ENCODE peak calls at places on chromosomes 2 and 18, in five cellular contexts. One of them, this sample, is unnamed.

GRCh38 chr2:47656715-47657600 is 126.0 kb upstream of the MSH6 start:
- DNase-seq in GM23338: no peak
- DNase-seq in tibial artery: no peak
- DNase-seq in thoracic aorta: no peak
- DNase-seq in mammary epithelial cell: peak; percentile 55
- DNase-seq in this sample: peak; percentile 13

GRCh38 chr2:119338826-119339561 is 27.6 kb downstream of the C2orf76 start:
- DNase-seq in GM23338: no peak
- DNase-seq in tibial artery: no peak
- DNase-seq in thoracic aorta: no peak
- DNase-seq in mammary epithelial cell: no peak
- DNase-seq in this sample: no peak

GRCh38 chr18:910247-910646 is 5.6 kb downstream of the ADCYAP1 start:
- DNase-seq in GM23338: no peak
- DNase-seq in tibial artery: no peak
- DNase-seq in thoracic aorta: no peak
- DNase-seq in mammary epithelial cell: no peak
- DNase-seq in this sample: no peak

GRCh38 chr2:121866789-121867188 is 111.3 kb downstream of the TSN start:
- DNase-seq in GM23338: no peak
- DNase-seq in tibial artery: no peak
- DNase-seq in thoracic aorta: no peak
- DNase-seq in mammary epithelial cell: no peak
- DNase-seq in this sample: peak; percentile 72

GRCh38 chr2:135093685-135094340 is 41.7 kb downstream of the RAB3GAP1 start:
- DNase-seq in GM23338: no peak
- DNase-seq in tibial artery: no peak
- DNase-seq in thoracic aorta: no peak
- DNase-seq in mammary epithelial cell: no peak
- DNase-seq in this sample: no peak

GRCh38 chr18:62187543-62188378 is 706 bp downstream of the RELCH start:
- DNase-seq in GM23338: peak; percentile 68
- DNase-seq in tibial artery: peak; percentile 65
- DNase-seq in thoracic aorta: no peak
- DNase-seq in mammary epithelial cell: peak; percentile 33
- DNase-seq in this sample: peak; percentile 73

GRCh38 chr2:71790261-71791038 is 337.1 kb downstream of the DYSF start:
- DNase-seq in GM23338: no peak
- DNase-seq in tibial artery: peak; percentile 43
- DNase-seq in thoracic aorta: no peak
- DNase-seq in mammary epithelial cell: no peak
- DNase-seq in this sample: no peak

GRCh38 chr18:60469396-60469795 is 96.8 kb upstream of the MC4R start:
- DNase-seq in GM23338: no peak
- DNase-seq in tibial artery: no peak
- DNase-seq in thoracic aorta: no peak
- DNase-seq in mammary epithelial cell: no peak
- DNase-seq in this sample: peak; percentile 9

GRCh38 chr18:62576858-62577512 is 54.2 kb downstream of the ZCCHC2 start:
- DNase-seq in GM23338: no peak
- DNase-seq in tibial artery: no peak
- DNase-seq in thoracic aorta: no peak
- DNase-seq in mammary epithelial cell: no peak
- DNase-seq in this sample: no peak

GRCh38 chr2:152335016-152335850 is at the start of gene FMNL2:
- DNase-seq in GM23338: peak; percentile 95
- DNase-seq in tibial artery: peak; percentile 93
- DNase-seq in thoracic aorta: peak; percentile 45
- DNase-seq in mammary epithelial cell: peak; percentile 83
- DNase-seq in this sample: peak; percentile 89

GRCh38 chr2:73935641-73936040 is 9.0 kb downstream of the DGUOK start:
- DNase-seq in GM23338: no peak
- DNase-seq in tibial artery: no peak
- DNase-seq in thoracic aorta: no peak
- DNase-seq in mammary epithelial cell: no peak
- DNase-seq in this sample: peak; percentile 36

GRCh38 chr2:226797289-226797988 is 2.2 kb downstream of the IRS1 start:
- DNase-seq in GM23338: no peak
- DNase-seq in tibial artery: peak; percentile 66
- DNase-seq in thoracic aorta: no peak
- DNase-seq in mammary epithelial cell: no peak
- DNase-seq in this sample: peak; percentile 86

GRCh38 chr2:237715459-237715947 is 83.1 kb upstream of the RBM44 start:
- DNase-seq in GM23338: no peak
- DNase-seq in tibial artery: peak; percentile 67
- DNase-seq in thoracic aorta: no peak
- DNase-seq in mammary epithelial cell: no peak
- DNase-seq in this sample: no peak
- H3K4me1 ChIP-seq in GM23338: peaks cover 43% of the 10 kb centered on the region
- H3K4me1 ChIP-seq in tibial artery: peaks cover 33% of the 10 kb centered on the region
- H3K4me1 ChIP-seq in thoracic aorta: peaks cover 48% of the 10 kb centered on the region
- H3K4me1 ChIP-seq in mammary epithelial cell: peaks cover 9% of the 10 kb centered on the region
- H3K4me1 ChIP-seq in this sample: peaks cover 35% of the 10 kb centered on the region

DNA sequence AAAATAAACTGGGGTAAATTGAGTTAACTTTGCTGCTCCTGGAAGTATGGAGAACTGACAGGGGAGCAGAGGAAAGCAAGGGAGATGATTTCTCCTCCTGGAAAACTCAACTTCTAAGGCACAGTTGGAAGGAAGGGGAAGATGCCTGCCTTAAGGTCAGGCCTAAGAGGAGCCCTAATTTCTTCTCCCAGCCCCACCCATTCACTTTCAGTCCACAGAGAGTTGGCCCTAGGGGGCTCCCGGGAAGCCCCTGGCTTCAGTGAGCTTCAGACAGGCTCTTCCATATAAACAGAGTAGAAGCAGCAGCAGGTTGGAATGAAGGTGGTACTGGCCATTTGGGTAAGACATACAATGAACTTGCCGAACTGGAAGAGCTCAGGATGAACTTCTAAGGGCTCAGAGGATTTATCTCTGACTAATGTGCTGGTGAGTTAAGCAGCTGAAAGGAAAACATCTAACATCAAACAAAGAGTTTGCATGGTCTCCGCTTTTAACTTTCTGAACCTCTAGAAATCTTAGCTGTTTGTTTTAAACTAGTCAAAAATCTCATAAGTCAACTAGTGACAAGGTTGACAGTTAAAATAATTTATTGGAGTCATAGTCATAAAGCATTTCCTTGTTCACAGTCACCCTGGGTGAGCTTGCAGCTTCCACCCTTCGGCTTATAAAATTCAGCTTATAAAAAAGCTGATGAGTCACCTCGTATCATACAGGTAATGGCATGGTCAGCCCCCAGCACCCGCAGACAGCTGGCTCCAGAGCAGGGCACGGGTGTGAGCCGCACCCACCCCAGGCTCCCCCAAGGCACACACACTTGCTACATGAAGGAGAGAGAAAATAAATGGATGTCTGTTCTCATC is 9.8 kb downstream of the MALL start:
- DNase-seq in GM23338: no peak
- DNase-seq in tibial artery: no peak
- DNase-seq in thoracic aorta: no peak
- DNase-seq in mammary epithelial cell: peak; percentile 96
- DNase-seq in this sample: peak; percentile 77
- H3K4me1 ChIP-seq in GM23338: no peaks in the 10 kb centered on the region
- H3K4me1 ChIP-seq in tibial artery: peaks cover 29% of the 10 kb centered on the region
- H3K4me1 ChIP-seq in thoracic aorta: peaks cover 47% of the 10 kb centered on the region
- H3K4me1 ChIP-seq in mammary epithelial cell: peaks cover 71% of the 10 kb centered on the region
- H3K4me1 ChIP-seq in this sample: peaks cover 52% of the 10 kb centered on the region

GRCh38 chr2:112684415-112684775 is 36.4 kb upstream of the NT5DC4 start:
- DNase-seq in GM23338: no peak
- DNase-seq in tibial artery: no peak
- DNase-seq in thoracic aorta: no peak
- DNase-seq in mammary epithelial cell: no peak
- DNase-seq in this sample: no peak

GRCh38 chr2:112679484-112679883 is 33.7 kb downstream of the SLC20A1 start:
- DNase-seq in GM23338: no peak
- DNase-seq in tibial artery: no peak
- DNase-seq in thoracic aorta: no peak
- DNase-seq in mammary epithelial cell: peak; percentile 70
- DNase-seq in this sample: peak; percentile 87

GRCh38 chr2:112680666-112681101 is 34.9 kb downstream of the SLC20A1 start:
- DNase-seq in GM23338: no peak
- DNase-seq in tibial artery: no peak
- DNase-seq in thoracic aorta: no peak
- DNase-seq in mammary epithelial cell: no peak
- DNase-seq in this sample: peak; percentile 45

GRCh38 chr2:112683550-112684414 is 37.0 kb upstream of the NT5DC4 start:
- DNase-seq in GM23338: peak; percentile 28
- DNase-seq in tibial artery: no peak
- DNase-seq in thoracic aorta: no peak
- DNase-seq in mammary epithelial cell: no peak
- DNase-seq in this sample: no peak

DNA sequence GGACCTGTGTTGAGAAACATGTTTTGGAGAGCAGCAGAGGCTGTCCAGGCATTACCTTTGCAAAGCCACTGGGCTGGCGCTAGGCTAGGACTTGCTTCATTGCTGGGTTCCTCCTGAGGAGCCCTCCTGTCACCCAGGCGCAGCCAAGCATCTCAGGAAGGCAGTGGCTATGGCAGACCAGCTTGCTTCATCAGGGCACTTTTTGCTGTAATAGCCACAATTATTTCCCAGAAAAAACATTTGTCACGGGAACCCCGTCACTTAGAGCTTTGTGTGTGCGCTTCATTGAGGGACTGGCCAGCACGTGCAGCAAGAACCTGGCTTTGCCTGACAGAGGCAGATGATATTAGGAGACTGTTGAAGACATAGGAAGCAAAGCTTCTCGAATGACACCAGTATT is 36.4 kb downstream of the SLC20A1 start:
- DNase-seq in GM23338: no peak
- DNase-seq in tibial artery: no peak
- DNase-seq in thoracic aorta: no peak
- DNase-seq in mammary epithelial cell: no peak
- DNase-seq in this sample: no peak
- H3K4me1 ChIP-seq in GM23338: no peaks in the 10 kb centered on the region
- H3K4me1 ChIP-seq in tibial artery: peaks cover 3% of the 10 kb centered on the region
- H3K4me1 ChIP-seq in thoracic aorta: peaks cover 21% of the 10 kb centered on the region
- H3K4me1 ChIP-seq in mammary epithelial cell: peaks cover 22% of the 10 kb centered on the region
- H3K4me1 ChIP-seq in this sample: peaks cover 17% of the 10 kb centered on the region

GRCh38 chr2:21361406-21361805 is 237.6 kb downstream of the TDRD15 start:
- DNase-seq in GM23338: no peak
- DNase-seq in tibial artery: no peak
- DNase-seq in thoracic aorta: no peak
- DNase-seq in mammary epithelial cell: peak; percentile 54
- DNase-seq in this sample: no peak
- H3K4me1 ChIP-seq in GM23338: no peaks in the 10 kb centered on the region
- H3K4me1 ChIP-seq in tibial artery: no peaks in the 10 kb centered on the region
- H3K4me1 ChIP-seq in thoracic aorta: no peaks in the 10 kb centered on the region
- H3K4me1 ChIP-seq in mammary epithelial cell: peaks cover 33% of the 10 kb centered on the region
- H3K4me1 ChIP-seq in this sample: no peaks in the 10 kb centered on the region

DNA sequence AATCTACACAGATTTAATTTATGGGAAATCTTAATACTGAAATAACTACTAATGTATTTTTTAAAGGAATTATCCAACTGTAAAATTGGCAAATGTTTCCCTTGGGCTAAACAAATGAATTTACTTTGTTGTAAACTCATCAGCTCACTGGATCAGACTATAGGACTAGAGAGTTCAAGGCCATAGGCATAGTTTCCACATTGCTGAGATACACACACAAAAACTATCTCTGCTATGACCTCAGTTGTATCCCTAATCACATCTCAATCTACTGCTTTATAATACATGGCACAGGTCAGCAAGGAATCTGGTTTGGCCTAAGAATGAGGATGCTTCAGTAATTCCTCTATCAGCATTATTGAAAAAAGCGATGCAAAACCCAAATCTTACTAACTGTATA is 101.1 kb upstream of the SLC39A10 start:
- DNase-seq in GM23338: no peak
- DNase-seq in tibial artery: no peak
- DNase-seq in thoracic aorta: no peak
- DNase-seq in mammary epithelial cell: no peak
- DNase-seq in this sample: no peak
- H3K4me1 ChIP-seq in GM23338: peaks cover 7% of the 10 kb centered on the region
- H3K4me1 ChIP-seq in tibial artery: no peaks in the 10 kb centered on the region
- H3K4me1 ChIP-seq in thoracic aorta: no peaks in the 10 kb centered on the region
- H3K4me1 ChIP-seq in mammary epithelial cell: peaks cover 19% of the 10 kb centered on the region
- H3K4me1 ChIP-seq in this sample: peaks cover 22% of the 10 kb centered on the region

This sample was measured in GM23248.